ENCODE peak calls at places on chromosomes 5 and 9, in ten cellular contexts. Z, V, M, Q, U, Y, I, R, G and H are unnamed samples.

GRCh38 chr5:45205403-45205961 is 396.7 kb downstream of the MRPS30 start:
- DNase-seq in Z (peak; percentile 59), V (no peak), M (no peak), Q (no peak), U (no peak), Y (no peak), I (no peak), R (peak; percentile 4), G (no peak), H (no peak)

GRCh38 chr5:6183391-6184390 is 194.7 kb downstream of the MED10 start:
- DNase-seq in Z (no peak), V (no peak), M (no peak), Q (no peak), U (no peak), Y (no peak), I (no peak), R (peak; percentile 12), G (no peak), H (no peak)

GRCh38 chr5:131481569-131481968 is 153.5 kb downstream of the RAPGEF6 start:
- DNase-seq in Z (no peak), V (no peak), M (no peak), Q (peak; percentile 4), U (no peak), Y (no peak), I (no peak), R (no peak), G (peak; percentile 8), H (no peak)

GRCh38 chr5:159309689-159310433 is 20.4 kb downstream of the IL12B start:
- DNase-seq in Z (no peak), V (no peak), M (no peak), Q (no peak), U (no peak), Y (no peak), I (no peak), R (no peak), G (no peak), H (no peak)

GRCh38 chr9:7976167-7976755 is 176.7 kb upstream of the DMAC1 start:
- DNase-seq in Z (no peak), V (no peak), M (peak; percentile 68), Q (no peak), U (no peak), Y (peak; percentile 4), I (no peak), R (no peak), G (no peak), H (no peak)

GRCh38 chr5:149438711-149439132 is 59.6 kb upstream of the IL17B start:
- DNase-seq in Z (no peak), V (no peak), M (no peak), Q (no peak), U (peak; percentile 91), Y (no peak), I (no peak), R (no peak), G (peak; percentile 47), H (no peak)

GRCh38 chr9:11356101-11356500 is 743.3 kb upstream of the PTPRD start:
- DNase-seq in Z (no peak), V (no peak), M (no peak), Q (no peak), U (peak; percentile 27), Y (no peak), I (no peak), R (no peak), G (no peak), H (no peak)

GRCh38 chr5:114418546-114419388 is 56.9 kb downstream of the KCNN2 start:
- DNase-seq in Z (no peak), V (no peak), M (no peak), Q (no peak), U (no peak), Y (no peak), I (no peak), R (no peak), G (no peak), H (no peak)

GRCh38 chr9:98575379-98576346 is 133.1 kb downstream of the GABBR2 start:
- DNase-seq in Z (no peak), V (no peak), M (peak; percentile 12), Q (peak; percentile 74), U (peak; percentile 75), Y (no peak), I (no peak), R (peak; percentile 93), G (peak; percentile 81), H (no peak)

GRCh38 chr5:40046792-40047191 is 622.0 kb upstream of the DAB2 start:
- DNase-seq in Z (no peak), V (no peak), M (no peak), Q (peak; percentile 31), U (peak; percentile 93), Y (no peak), I (no peak), R (peak; percentile 80), G (peak; percentile 84), H (no peak)

GRCh38 chr9:33742519-33742918 is 52.8 kb upstream of the PRSS3 start:
- DNase-seq in Z (no peak), V (no peak), M (no peak), Q (no peak), U (peak; percentile 50), Y (no peak), I (no peak), R (no peak), G (no peak), H (no peak)